ENCODE peak calls at places on chromosomes 3 and 15, in seven cellular contexts. S, C, X, Y, U, A and M are unnamed samples.

GRCh38 chr3:45644467-45645201 is 44.6 kb upstream of the SACM1L start:
- DNase-seq in X (no peak), A (no peak), Y (no peak), C (no peak), U (no peak), S (peak), M (no peak)

GRCh38 chr3:36663666-36664291 is 100.6 kb downstream of the DCLK3 start:
- DNase-seq in A (no peak), Y (no peak), X (no peak), U (no peak), C (no peak), S (no peak), M (no peak)

GRCh38 chr3:178238179-178238578 is 298.1 kb upstream of the KCNMB2 start:
- DNase-seq in A (no peak), C (no peak), Y (no peak), S (no peak), X (no peak), U (no peak), M (no peak)

GRCh38 chr3:138367326-138367850 is 19.0 kb downstream of the MRAS start:
- DNase-seq in C (no peak), S (no peak), A (no peak), X (no peak), Y (no peak), U (no peak), M (no peak)

GRCh38 chr3:149319750-149320149 is 13.7 kb downstream of the TM4SF18 start:
- DNase-seq in X (no peak), A (no peak), C (no peak), S (no peak), U (no peak), Y (no peak), M (no peak)

GRCh38 chr3:170690133-170690981 is 104.5 kb upstream of the SLC7A14 start:
- DNase-seq in Y (peak), X (peak), C (peak), A (no peak), U (no peak), S (peak), M (peak)

GRCh38 chr3:57910988-57911387 is 97.2 kb upstream of the FLNB start:
- DNase-seq in S (no peak), X (no peak), U (no peak), Y (no peak), C (no peak), A (no peak), M (no peak)

GRCh38 chr3:185316740-185317407 is 46.1 kb upstream of the MAP3K13 start:
- DNase-seq in S (peak), X (no peak), C (no peak), U (no peak), Y (no peak), A (no peak), M (no peak)

GRCh38 chr3:123960791-123961507 is at the start of gene CCDC14:
- DNase-seq in C (peak), A (peak), S (peak), U (peak), Y (peak), X (peak), M (peak)
- TF ChIP-seq CTCF in C (no peak), A (no peak), S (no peak), U (no peak), Y (no peak), X (no peak), M (no peak)

DNA sequence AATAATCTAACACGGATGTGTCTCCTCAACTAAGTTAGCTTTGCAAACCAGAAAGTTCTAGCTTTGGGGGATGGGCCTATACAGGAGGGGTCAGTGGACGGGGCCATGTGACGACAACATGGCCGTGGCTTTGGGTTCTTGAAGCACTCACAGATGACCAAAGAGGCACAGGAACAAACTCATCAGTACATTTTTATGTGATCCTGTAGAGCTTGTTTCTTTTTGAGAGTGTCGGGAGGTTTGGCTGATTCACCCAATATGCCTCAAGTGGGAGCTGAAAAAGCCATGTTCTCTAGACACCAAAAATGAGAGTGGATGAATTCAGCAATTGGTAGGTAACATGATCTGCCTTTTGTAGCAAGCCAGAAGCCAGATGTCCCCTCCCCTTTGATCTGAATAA is 30.1 kb downstream of the GREM1 start:
- DNase-seq in A (no peak), C (no peak), Y (no peak), U (no peak), S (no peak), X (no peak), M (no peak)
- TF ChIP-seq CTCF in A (no peak), C (no peak), Y (no peak), U (no peak), S (no peak), X (no peak), M (no peak)

GRCh38 chr3:123336001-123336400 is 112.9 kb downstream of the ADCY5 start:
- DNase-seq in S (no peak), C (no peak), A (no peak), U (no peak), Y (no peak), X (no peak), M (no peak)

GRCh38 chr3:123332124-123332641 is 116.7 kb downstream of the ADCY5 start:
- DNase-seq in C (no peak), X (no peak), S (no peak), U (no peak), A (no peak), Y (no peak), M (no peak)

GRCh38 chr3:123335007-123335670 is 113.8 kb downstream of the ADCY5 start:
- DNase-seq in Y (peak), X (no peak), A (no peak), S (no peak), C (no peak), U (no peak), M (no peak)

GRCh38 chr3:123333401-123333800 is 115.5 kb downstream of the ADCY5 start:
- DNase-seq in A (no peak), U (no peak), X (no peak), Y (no peak), S (no peak), C (no peak), M (no peak)

GRCh38 chr3:123334056-123334455 is 114.8 kb downstream of the ADCY5 start:
- DNase-seq in X (no peak), A (no peak), U (no peak), Y (no peak), S (no peak), C (no peak), M (no peak)
- TF ChIP-seq CTCF in X (no peak), A (no peak), U (no peak), Y (no peak), S (no peak), C (no peak), M (no peak)

GRCh38 chr3:167116120-167116922 is 263.8 kb downstream of the ZBBX start:
- DNase-seq in S (no peak), X (no peak), A (no peak), Y (no peak), U (no peak), C (no peak), M (peak)
- TF ChIP-seq CTCF in S (no peak), X (no peak), A (no peak), Y (no peak), U (no peak), C (no peak), M (no peak)

GRCh38 chr15:71776304-71776703 is 34.0 kb upstream of the NR2E3 start:
- DNase-seq in S (no peak), Y (no peak), A (no peak), X (no peak), C (no peak), U (no peak), M (no peak)

GRCh38 chr15:71777216-71777943 is 33.0 kb upstream of the NR2E3 start:
- DNase-seq in A (no peak), U (no peak), C (no peak), Y (no peak), X (no peak), S (no peak), M (no peak)

GRCh38 chr15:71773206-71773859 is 37.0 kb upstream of the NR2E3 start:
- DNase-seq in U (no peak), S (no peak), Y (no peak), A (no peak), X (no peak), C (no peak), M (no peak)

GRCh38 chr15:71779073-71779797 is 31.1 kb upstream of the NR2E3 start:
- DNase-seq in X (no peak), Y (no peak), U (no peak), C (no peak), S (no peak), A (no peak), M (no peak)

GRCh38 chr15:71775857-71776256 is 34.5 kb upstream of the NR2E3 start:
- DNase-seq in A (no peak), S (no peak), X (no peak), C (no peak), Y (no peak), U (no peak), M (no peak)
- TF ChIP-seq CTCF in A (no peak), S (no peak), X (no peak), C (no peak), Y (no peak), U (no peak), M (no peak)

DNA sequence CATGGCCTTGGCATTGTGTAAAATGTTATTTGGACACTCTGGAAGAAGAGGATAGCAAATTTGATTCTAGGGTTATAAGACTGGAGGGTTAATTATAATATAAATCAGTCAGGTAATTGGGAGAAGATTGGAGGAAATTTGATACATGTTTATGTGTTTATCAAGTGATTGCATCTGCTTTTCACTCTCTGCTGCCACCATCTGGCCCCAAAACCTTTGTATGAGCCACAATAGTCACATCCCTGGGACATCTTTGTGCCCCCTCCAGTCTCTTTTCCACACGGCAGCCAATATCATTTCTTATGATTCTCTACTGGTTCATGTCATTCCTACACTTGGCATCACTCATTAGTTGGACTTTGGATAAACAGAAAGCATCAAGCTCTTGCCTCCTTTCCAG is 602.2 kb upstream of the SUCLG2 start:
- DNase-seq in C (no peak), Y (no peak), X (no peak), S (no peak), U (no peak), A (no peak), M (no peak)
- TF ChIP-seq CTCF in C (no peak), Y (peak), X (no peak), S (no peak), U (no peak), A (no peak), M (no peak)

DNA sequence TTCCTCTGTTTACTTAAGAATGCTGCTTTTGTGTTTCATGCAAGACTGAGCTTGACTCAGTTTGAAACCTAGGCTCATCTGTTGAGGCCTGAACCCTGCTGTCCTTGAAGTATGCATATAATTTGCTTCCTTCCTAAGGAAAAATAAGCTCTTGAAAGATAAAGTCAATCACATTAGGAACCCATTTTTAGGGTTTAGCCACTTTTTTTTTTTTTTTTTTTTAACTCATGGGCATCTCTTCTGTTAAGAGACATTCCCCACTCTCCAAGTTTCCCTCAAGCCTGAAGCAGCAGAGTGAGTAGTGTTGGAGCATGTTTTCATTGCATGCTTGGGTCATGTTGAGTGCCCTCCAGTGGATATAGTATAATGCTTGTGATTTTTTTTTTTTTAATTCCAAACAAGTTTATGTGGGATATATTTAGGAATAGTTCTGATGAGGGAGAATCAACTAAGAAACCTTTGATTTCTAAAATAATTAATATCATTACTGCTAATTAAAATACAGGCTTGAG is 3.6 kb downstream of the CTNNB1 start:
- DNase-seq in Y (no peak), X (no peak), U (no peak), C (no peak), S (peak), A (no peak), M (no peak)
- TF ChIP-seq CTCF in Y (peak), X (no peak), U (peak), C (no peak), S (peak), A (no peak), M (no peak)